ENCODE peak calls at places on chromosomes 1 and 21, in four cellular contexts. N, M, I and S are unnamed samples.

GRCh38 chr1:210294991-210295773 is 33.5 kb upstream of the HHAT start:
- DNase-seq in N (no peak), M (no peak), I (no peak), S (no peak)

GRCh38 chr1:234997201-234998173 is 131.2 kb downstream of the TOMM20 start:
- DNase-seq in N (no peak), I (peak), M (peak), S (no peak)

GRCh38 chr21:31566611-31567010 is 92.9 kb upstream of the SOD1 start:
- DNase-seq in I (no peak), M (no peak), N (no peak), S (no peak)

GRCh38 chr21:33308586-33309490 is 15.9 kb upstream of the IFNAR1 start:
- DNase-seq in N (peak), I (no peak), M (no peak), S (peak)

GRCh38 chr21:43775795-43776430 is at the start of gene CSTB:
- DNase-seq in N (peak), M (peak), I (peak), S (peak)

GRCh38 chr1:178397678-178398077 is 99.1 kb downstream of the CLEC20A start:
- DNase-seq in N (no peak), I (no peak), M (no peak), S (no peak)

GRCh38 chr1:232549998-232550397 is 79.9 kb downstream of the SIPA1L2 start:
- DNase-seq in I (no peak), M (no peak), N (no peak), S (no peak)

GRCh38 chr1:53278294-53278693 is 40.0 kb upstream of the MAGOH start:
- DNase-seq in N (peak), M (peak), I (peak), S (no peak)

GRCh38 chr1:97366986-97367385 is 553.8 kb downstream of the DPYD start:
- DNase-seq in I (no peak), M (no peak), N (no peak), S (no peak)

GRCh38 chr1:208449951-208450350 is 205.8 kb upstream of the PLXNA2 start:
- DNase-seq in N (peak), M (no peak), I (no peak), S (no peak)

GRCh38 chr1:234591131-234591530 is 18.8 kb downstream of the IRF2BP2 start:
- DNase-seq in M (no peak), N (no peak), I (no peak), S (no peak)

GRCh38 chr1:109567823-109568222 is 19.4 kb downstream of the GNAI3 start:
- DNase-seq in M (no peak), N (no peak), I (no peak), S (no peak)

GRCh38 chr1:89632213-89633102 is 462 bp upstream of the LRRC8C start:
- DNase-seq in I (peak), N (peak), M (peak), S (no peak)

GRCh38 chr1:152473887-152474537 is 36.6 kb upstream of the LCE5A start:
- DNase-seq in I (no peak), M (no peak), N (no peak), S (no peak)

GRCh38 chr1:10561497-10561896 is 86.7 kb downstream of the PEX14 start:
- DNase-seq in I (peak), N (no peak), M (no peak), S (no peak)
- TF ChIP-seq JUN in I (no peak), N (no peak), M (no peak), S (no peak)

DNA sequence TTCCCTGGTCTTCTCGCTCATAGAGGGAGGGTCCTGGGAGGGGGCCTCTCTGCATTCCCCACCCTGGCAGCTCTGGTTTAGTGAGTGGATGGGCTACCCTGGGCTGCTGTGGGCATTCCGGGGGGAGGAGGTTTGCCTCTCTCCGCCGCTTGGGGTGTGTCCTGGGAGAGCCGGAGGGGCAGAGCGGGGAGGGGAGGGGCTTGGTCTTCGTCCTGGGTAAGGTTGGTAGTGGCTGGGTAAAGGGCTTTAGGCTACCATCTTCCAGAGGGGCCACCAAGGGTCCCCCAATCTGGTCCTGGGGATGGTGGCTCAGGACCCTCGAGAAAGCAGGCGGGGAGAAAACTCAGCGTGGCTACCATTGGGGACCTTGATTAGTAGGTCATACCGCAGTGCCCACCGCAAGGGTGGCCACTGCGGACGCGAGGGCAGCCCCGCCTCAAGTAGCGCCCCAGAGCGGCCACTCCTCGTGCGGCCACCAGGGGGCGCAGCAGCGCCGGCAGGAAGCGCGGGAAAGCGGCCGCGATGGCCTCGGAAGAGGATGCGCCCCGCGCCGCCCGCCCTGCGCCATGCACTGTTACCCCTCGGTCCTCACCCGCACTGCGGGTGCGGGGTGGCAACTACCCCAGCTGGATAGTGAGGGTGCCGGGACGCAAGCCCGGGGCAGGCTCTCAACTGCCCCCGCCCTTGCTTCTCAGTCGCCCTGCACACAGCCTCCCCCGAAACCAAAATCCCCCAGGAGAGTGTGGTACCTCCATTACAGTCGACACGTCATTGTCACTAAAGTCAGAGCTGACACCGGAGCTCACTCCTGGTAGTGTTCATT is 44.1 kb upstream of the SLC25A33 start:
- DNase-seq in N (peak), M (no peak), I (peak), S (peak)
- TF ChIP-seq EZH2 in N (peak), M (no peak), I (no peak), S (no peak)

DNA sequence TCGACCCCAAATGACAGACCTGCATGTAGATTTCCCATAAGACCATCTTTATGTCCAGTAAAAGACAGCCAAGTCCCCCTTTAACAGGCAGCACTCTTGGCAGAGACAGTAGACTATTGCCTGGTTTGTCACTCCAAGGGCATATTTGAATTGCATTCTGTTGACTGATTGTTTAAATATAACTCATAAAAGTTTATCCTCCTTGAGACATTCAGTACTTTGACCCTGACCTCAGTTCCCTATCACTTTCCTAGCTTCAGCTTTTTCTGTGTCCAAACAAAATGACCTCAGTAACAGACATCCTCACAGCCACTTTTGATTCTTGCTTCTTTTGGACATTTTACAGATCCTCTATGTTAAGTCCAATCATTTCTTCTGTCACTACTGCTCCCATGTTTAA is 51.1 kb downstream of the RBM11 start:
- DNase-seq in N (no peak), I (no peak), M (no peak), S (no peak)
- TF ChIP-seq JUN in N (no peak), I (no peak), M (no peak), S (no peak)

GRCh38 chr21:38081663-38082062 is 165.4 kb upstream of the KCNJ6 start:
- DNase-seq in N (no peak), I (no peak), M (no peak), S (no peak)
- TF ChIP-seq EZH2 in N (no peak), I (no peak), M (no peak), S (no peak)

GRCh38 chr1:173341307-173341706 is 134.2 kb upstream of the TNFSF4 start:
- DNase-seq in N (no peak), M (no peak), I (no peak), S (no peak)

GRCh38 chr1:173342766-173343165 is 134.4 kb upstream of the PRDX6 start:
- DNase-seq in M (no peak), I (no peak), N (no peak), S (no peak)

GRCh38 chr1:173347276-173347675 is 129.9 kb upstream of the PRDX6 start:
- DNase-seq in I (no peak), N (no peak), M (no peak), S (no peak)

DNA sequence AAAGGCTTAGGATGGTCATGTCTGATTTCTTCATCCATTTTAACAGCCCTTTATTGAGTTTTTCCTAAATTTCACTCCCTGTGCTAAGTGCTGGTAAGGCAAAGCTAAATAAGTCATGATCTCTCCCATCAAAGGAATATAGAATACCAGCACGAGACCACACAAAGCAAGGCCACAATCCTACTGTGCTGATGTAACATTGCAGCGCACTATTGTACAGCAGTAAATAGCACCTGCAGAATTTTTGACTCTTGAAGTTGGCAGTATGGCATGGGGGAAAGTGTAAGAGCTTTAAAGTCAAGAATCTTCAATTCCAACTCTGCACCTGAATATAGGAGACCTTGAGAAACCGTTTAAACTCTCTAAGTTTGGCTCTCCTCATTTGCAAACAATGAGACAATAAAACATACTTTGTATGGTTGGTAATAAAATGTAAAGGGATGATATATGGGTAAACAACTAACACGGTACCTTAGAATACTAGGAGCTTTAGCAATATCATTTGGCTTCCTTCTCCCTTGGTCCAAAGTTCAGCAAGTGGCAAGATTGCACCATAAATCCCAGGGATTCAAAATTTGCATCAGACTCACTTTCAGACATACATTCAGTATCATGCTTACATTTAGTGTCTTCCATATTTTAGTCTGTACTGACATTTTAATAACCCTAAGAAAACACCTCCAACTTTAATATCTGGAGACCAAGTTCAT is 132.9 kb upstream of the PRDX6 start:
- DNase-seq in I (no peak), N (no peak), M (no peak), S (no peak)
- TF ChIP-seq JUN in I (no peak), N (no peak), M (no peak), S (no peak)

DNA sequence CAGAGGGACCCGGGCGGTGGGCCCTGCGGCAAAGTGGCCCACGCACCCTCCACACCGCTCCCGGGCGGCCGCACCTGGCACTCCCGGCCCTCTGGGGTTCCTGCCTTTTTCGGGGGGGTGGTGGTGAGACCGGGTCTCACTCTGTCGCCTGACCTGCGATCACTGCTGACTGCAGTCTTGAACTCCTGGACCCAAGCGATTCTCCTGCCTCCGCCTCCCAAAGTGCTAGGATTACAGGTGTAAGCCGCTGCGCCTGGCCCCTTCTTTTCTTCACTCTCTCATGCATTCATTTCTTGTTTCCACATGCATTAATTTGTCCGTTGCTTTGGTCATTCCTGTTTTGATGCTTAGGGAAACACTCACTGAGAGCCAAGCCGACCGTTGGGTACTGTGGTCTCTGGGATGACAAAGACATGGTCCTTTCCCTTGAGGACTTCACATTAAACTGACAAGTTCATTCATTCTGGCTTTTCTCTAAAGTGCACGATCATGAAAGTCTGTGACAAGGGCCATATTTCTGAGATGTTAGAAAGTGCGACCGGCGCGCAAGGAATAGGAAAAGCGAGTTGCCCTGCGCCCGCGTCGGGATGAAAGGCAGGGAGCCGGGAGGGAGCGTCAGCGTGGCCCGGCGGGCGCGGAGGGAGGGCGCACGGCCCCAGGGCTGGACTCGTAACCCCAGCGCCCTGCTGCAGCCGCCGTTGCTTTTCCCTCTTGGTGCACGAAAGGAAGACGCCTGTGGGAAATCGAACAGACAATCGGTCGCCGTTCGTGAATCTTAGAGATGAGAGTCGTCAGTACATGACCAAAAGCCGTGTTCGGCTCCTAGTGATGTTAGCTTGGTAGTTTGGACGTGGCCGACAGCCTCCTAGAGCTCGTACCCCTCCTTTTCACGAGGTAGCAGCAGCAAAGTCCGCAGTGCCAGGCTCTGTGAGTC is 1.0 kb upstream of the MCOLN2 start:
- DNase-seq in I (no peak), N (no peak), M (no peak), S (no peak)
- TF ChIP-seq EZH2 in I (peak), N (no peak), M (no peak), S (peak)